ENCODE peak calls at places on chromosomes 5 and 9, in ten cellular contexts. W, Z, P, S, G, J, Y, V, E and C are unnamed samples.
A peak's percentile ranks its signal among the peaks of the same experiment; 100 is the strongest.

GRCh38 chr5:146751781-146752401 is 126.7 kb downstream of the PPP2R2B start:
- DNase-seq in J (no peak), P (no peak), W (no peak), E (no peak), Y (no peak), V (no peak), G (no peak), Z (no peak), S (no peak), C (no peak)

GRCh38 chr9:88738708-88739107 is 203.7 kb downstream of the NXNL2 start:
- DNase-seq in P (no peak), Z (peak; percentile 95), G (no peak), Y (peak; percentile 63), J (no peak), V (no peak), W (no peak), S (no peak), E (no peak), C (no peak)

GRCh38 chr5:180495991-180496741 is 2.0 kb downstream of the CNOT6 start:
- DNase-seq in P (peak; percentile 29), V (no peak), E (no peak), S (no peak), J (no peak), G (no peak), Y (no peak), W (no peak), Z (no peak), C (peak; percentile 41)

GRCh38 chr5:124720589-124720988 is 25.9 kb downstream of the ZNF608 start:
- DNase-seq in Z (no peak), P (no peak), Y (no peak), J (no peak), S (no peak), E (no peak), W (no peak), V (no peak), G (no peak), C (no peak)

GRCh38 chr5:120599576-120599975 is 135.5 kb downstream of the PRR16 start:
- DNase-seq in Z (peak; percentile 74), J (no peak), G (no peak), P (no peak), E (no peak), W (peak; percentile 68), V (no peak), Y (peak; percentile 90), S (no peak), C (no peak)

GRCh38 chr9:83964973-83965349 is 15.1 kb downstream of the HNRNPK start:
- DNase-seq in Y (peak; percentile 50), G (no peak), Z (peak; percentile 52), V (no peak), P (no peak), E (no peak), J (no peak), W (no peak), S (no peak), C (no peak)

GRCh38 chr9:33818832-33819500 is 2.0 kb downstream of the UBE2R2 start:
- DNase-seq in J (no peak), Y (peak; percentile 56), S (no peak), V (no peak), G (no peak), P (no peak), W (peak; percentile 42), E (no peak), Z (peak; percentile 61), C (no peak)

GRCh38 chr5:133428072-133428660 is 184.2 kb downstream of the FSTL4 start:
- DNase-seq in E (no peak), G (no peak), P (no peak), S (peak; percentile 79), J (no peak), Y (no peak), Z (no peak), W (no peak), V (no peak), C (no peak)

GRCh38 chr5:54295658-54296276 is 14.6 kb downstream of the ARL15 start:
- DNase-seq in Z (no peak), J (peak; percentile 36), W (no peak), E (no peak), V (no peak), P (no peak), Y (no peak), G (no peak), S (no peak), C (no peak)

GRCh38 chr9:91361294-91362201 is at the start of gene AUH:
- DNase-seq in P (peak; percentile 95), W (peak; percentile 67), J (peak; percentile 79), E (peak; percentile 98), G (peak; percentile 91), V (peak; percentile 90), Y (peak; percentile 71), S (no peak), Z (peak; percentile 70), C (peak; percentile 38)

GRCh38 chr9:130433168-130433946 is 11.4 kb upstream of the ASS1 start:
- DNase-seq in G (no peak), Y (peak; percentile 35), S (no peak), J (no peak), E (peak; percentile 90), Z (peak; percentile 55), W (peak; percentile 46), P (no peak), V (peak; percentile 86), C (no peak)

GRCh38 chr5:157603333-157604190 is 28.0 kb upstream of the ADAM19 start:
- DNase-seq in E (no peak), V (no peak), P (no peak), Z (peak; percentile 86), Y (peak; percentile 82), G (no peak), J (no peak), W (peak; percentile 94), S (no peak), C (no peak)
- TF ChIP-seq CTCF in E (no peak), V (no peak), P (no peak), Z (no peak), Y (no peak), G (no peak), J (no peak), W (no peak), S (no peak), C (no peak)

DNA sequence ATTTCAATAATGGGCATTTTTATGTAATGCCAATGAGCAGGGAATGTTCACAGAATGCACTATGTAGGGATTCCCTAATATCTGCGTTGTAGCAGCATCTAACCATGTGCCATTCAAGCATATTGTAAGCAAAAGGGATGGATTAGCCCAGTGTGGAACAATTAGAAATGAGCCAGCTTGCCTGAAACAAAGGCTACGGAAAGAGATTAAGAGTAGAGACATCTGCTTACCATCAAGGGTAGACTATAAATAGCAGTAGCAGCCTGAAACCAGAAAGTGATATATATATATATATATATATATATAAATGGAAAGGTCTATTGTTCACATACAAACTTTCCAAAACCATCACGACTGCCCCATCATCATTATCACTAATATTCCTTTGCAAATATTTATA is 31.9 kb upstream of the CEP120 start:
- DNase-seq in P (no peak), S (no peak), V (no peak), G (no peak), J (no peak), E (no peak), Z (no peak), W (no peak), Y (no peak), C (no peak)
- H3K4me3 ChIP-seq in P (no peak overlapping the region), S (no peak overlapping the region), V (no peak overlapping the region), G (no peak overlapping the region), J (no peak overlapping the region), E (no peak overlapping the region), Z (no peak overlapping the region), W (no peak overlapping the region), Y (no peak overlapping the region), C (no peak overlapping the region)

GRCh38 chr5:69049796-69050195 is 44.0 kb upstream of the SLC30A5 start:
- DNase-seq in Z (no peak), W (no peak), P (no peak), J (no peak), E (no peak), S (no peak), V (no peak), Y (no peak), G (no peak), C (no peak)

GRCh38 chr5:69050214-69050613 is 43.6 kb upstream of the SLC30A5 start:
- DNase-seq in G (no peak), W (no peak), Z (no peak), J (no peak), S (no peak), P (no peak), Y (no peak), V (no peak), E (no peak), C (no peak)

GRCh38 chr5:69049151-69049550 is 44.7 kb upstream of the SLC30A5 start:
- DNase-seq in J (no peak), Y (no peak), Z (no peak), S (no peak), W (no peak), E (no peak), G (no peak), V (no peak), P (no peak), C (no peak)

GRCh38 chr5:69046375-69046957 is 47.3 kb upstream of the SLC30A5 start:
- DNase-seq in E (no peak), G (no peak), J (no peak), Z (peak; percentile 15), V (no peak), S (no peak), P (no peak), W (peak; percentile 9), Y (peak; percentile 29), C (no peak)

DNA sequence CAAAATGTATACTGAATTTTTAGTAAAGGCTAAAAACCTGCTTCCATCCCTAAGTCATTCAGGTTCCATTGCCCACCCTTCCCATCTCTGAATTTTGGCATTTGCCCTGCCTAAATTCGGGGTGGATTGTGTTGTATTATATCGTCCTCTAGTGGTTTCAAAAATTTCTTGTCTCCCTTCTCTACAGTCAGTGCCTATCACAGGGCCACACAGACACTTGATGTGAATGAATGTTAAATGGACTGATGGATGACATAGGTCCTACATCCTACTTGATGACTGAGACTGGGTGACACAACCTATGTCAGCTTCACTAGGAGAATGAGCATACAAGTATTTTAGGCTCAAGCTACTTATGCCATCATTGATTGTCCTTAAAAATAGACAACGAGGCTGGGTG is 45.6 kb upstream of the SLC30A5 start:
- DNase-seq in W (peak; percentile 9), J (no peak), P (no peak), G (no peak), V (no peak), S (no peak), Z (peak; percentile 4), E (no peak), Y (peak; percentile 7), C (no peak)
- TF ChIP-seq CTCF in W (peak; percentile 47), J (no peak), P (peak; percentile 31), G (peak; percentile 17), V (peak; percentile 28), S (no peak), Z (peak; percentile 48), E (no peak), Y (peak; percentile 31), C (peak; percentile 19)

DNA sequence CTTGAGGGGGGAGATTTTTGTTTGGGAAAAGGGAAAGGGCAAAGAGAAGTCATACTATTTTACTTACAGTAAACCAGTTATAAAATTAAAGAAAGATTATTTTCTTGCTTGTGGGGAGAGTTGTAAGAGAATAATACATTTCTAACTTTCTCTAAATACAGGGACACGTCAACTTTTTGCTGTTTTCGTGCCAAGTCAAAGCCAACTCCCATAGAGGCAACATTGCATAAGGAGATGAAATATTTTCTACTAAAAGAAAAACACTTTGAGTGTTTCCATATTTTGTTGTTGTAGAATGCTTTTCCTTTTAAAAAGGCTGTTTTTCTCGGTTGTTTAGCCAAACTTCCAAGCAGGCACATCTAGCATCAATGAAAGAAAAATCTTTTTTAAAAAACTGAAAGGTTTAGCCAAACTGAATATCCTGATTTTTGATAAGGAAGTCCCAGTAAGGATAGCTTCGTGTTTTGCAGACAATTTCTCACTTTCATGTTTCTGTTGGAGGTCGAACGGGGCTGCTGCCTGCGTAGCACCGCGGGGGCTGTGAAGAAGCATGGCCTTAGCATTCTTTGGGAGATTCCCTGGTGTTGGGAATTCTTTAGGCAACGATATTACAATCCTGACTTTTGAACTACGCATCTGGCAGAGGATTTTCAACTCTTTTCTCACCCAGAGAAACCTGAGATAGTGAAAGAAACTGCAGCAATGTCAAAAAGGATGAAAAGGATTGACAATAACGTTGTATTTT is 108.2 kb upstream of the FBXL7 start:
- DNase-seq in G (no peak), Y (peak; percentile 28), P (no peak), W (peak; percentile 45), E (peak; percentile 25), V (no peak), S (no peak), J (no peak), Z (peak; percentile 48), C (no peak)
- H3K4me3 ChIP-seq in G (no peak overlapping the region), Y (peak overlapping the region; percentile 32), P (peak overlapping the region; percentile 12), W (no peak overlapping the region), E (no peak overlapping the region), V (no peak overlapping the region), S (no peak overlapping the region), J (no peak overlapping the region), Z (peak overlapping the region; percentile 3), C (peak overlapping the region; percentile 37)